ENCODE peak calls at places on chromosome 14, in six cellular contexts. One of them, this sample, is unnamed.

GRCh38 chr14:85625925-85626585 is 96.1 kb downstream of the FLRT2 start:
- DNase-seq in H1: no peak
- DNase-seq in GM12878: no peak
- DNase-seq in HepG2: no peak
- DNase-seq in SK-N-SH: no peak
- DNase-seq in K562: no peak
- DNase-seq in this sample: no peak

GRCh38 chr14:89391556-89391955 is 25.5 kb downstream of the FOXN3 start:
- DNase-seq in GM12878: no peak
- DNase-seq in HepG2: no peak
- DNase-seq in SK-N-SH: no peak
- DNase-seq in H1: no peak
- DNase-seq in K562: no peak
- DNase-seq in this sample: no peak

GRCh38 chr14:69770559-69770958 is 3.6 kb downstream of the SRSF5 start:
- DNase-seq in SK-N-SH: no peak
- DNase-seq in GM12878: no peak
- DNase-seq in HepG2: no peak
- DNase-seq in H1: no peak
- DNase-seq in K562: no peak
- DNase-seq in this sample: no peak

GRCh38 chr14:72352012-72352411 is 419.8 kb downstream of the RGS6 start:
- DNase-seq in H1: no peak
- DNase-seq in HepG2: no peak
- DNase-seq in GM12878: no peak
- DNase-seq in K562: no peak
- DNase-seq in SK-N-SH: no peak
- DNase-seq in this sample: no peak

GRCh38 chr14:24150567-24150966 is 3.3 kb downstream of the RNF31 start:
- DNase-seq in HepG2: no peak
- DNase-seq in H1: no peak
- DNase-seq in GM12878: no peak
- DNase-seq in SK-N-SH: no peak
- DNase-seq in K562: no peak
- DNase-seq in this sample: no peak

GRCh38 chr14:24251880-24252288 is 9.5 kb upstream of the TINF2 start:
- DNase-seq in K562: no peak
- DNase-seq in HepG2: no peak
- DNase-seq in GM12878: no peak
- DNase-seq in SK-N-SH: no peak
- DNase-seq in H1: no peak
- DNase-seq in this sample: no peak

GRCh38 chr14:100438678-100439592 is 115.8 kb downstream of the SLC25A47 start:
- DNase-seq in H1: no peak
- DNase-seq in K562: no peak
- DNase-seq in SK-N-SH: no peak
- DNase-seq in HepG2: peak; percentile 23
- DNase-seq in GM12878: no peak
- DNase-seq in this sample: no peak

GRCh38 chr14:24367506-24368214 is at the start of gene NFATC4:
- DNase-seq in H1: peak; percentile 88
- DNase-seq in K562: peak; percentile 66
- DNase-seq in HepG2: peak; percentile 54
- DNase-seq in SK-N-SH: peak; percentile 88
- DNase-seq in GM12878: no peak
- DNase-seq in this sample: no peak

GRCh38 chr14:98203421-98203820 is 1068.6 kb downstream of the BCL11B start:
- DNase-seq in SK-N-SH: no peak
- DNase-seq in HepG2: no peak
- DNase-seq in H1: no peak
- DNase-seq in GM12878: no peak
- DNase-seq in K562: no peak
- DNase-seq in this sample: no peak

GRCh38 chr14:51507556-51508511 is 143.9 kb upstream of the FRMD6 start:
- DNase-seq in K562: no peak
- DNase-seq in H1: no peak
- DNase-seq in HepG2: no peak
- DNase-seq in GM12878: no peak
- DNase-seq in SK-N-SH: peak; percentile 68
- DNase-seq in this sample: no peak

GRCh38 chr14:92880351-92880750 is 42.6 kb upstream of the CHGA start:
- DNase-seq in H1: no peak
- DNase-seq in HepG2: no peak
- DNase-seq in GM12878: no peak
- DNase-seq in K562: no peak
- DNase-seq in SK-N-SH: no peak
- DNase-seq in this sample: no peak

GRCh38 chr14:51897791-51898190 is 37.4 kb downstream of the GNG2 start:
- DNase-seq in K562: no peak
- DNase-seq in H1: no peak
- DNase-seq in HepG2: no peak
- DNase-seq in GM12878: no peak
- DNase-seq in SK-N-SH: no peak
- DNase-seq in this sample: no peak

GRCh38 chr14:64516969-64517368 is 12.4 kb downstream of the ZBTB1 start:
- DNase-seq in H1: no peak
- DNase-seq in HepG2: no peak
- DNase-seq in SK-N-SH: no peak
- DNase-seq in GM12878: no peak
- DNase-seq in K562: no peak
- DNase-seq in this sample: no peak

GRCh38 chr14:33052899-33053400 is 114.3 kb downstream of the NPAS3 start:
- DNase-seq in K562: no peak
- DNase-seq in SK-N-SH: no peak
- DNase-seq in GM12878: no peak
- DNase-seq in H1: no peak
- DNase-seq in HepG2: no peak
- DNase-seq in this sample: no peak

GRCh38 chr14:52553002-52553670 is 500 bp downstream of the GPR137C start:
- DNase-seq in SK-N-SH: no peak
- DNase-seq in H1: peak; percentile 69
- DNase-seq in K562: peak; percentile 62
- DNase-seq in HepG2: no peak
- DNase-seq in GM12878: no peak
- DNase-seq in this sample: peak; percentile 13

GRCh38 chr14:96390965-96391292 is 999 bp upstream of the AK7 start:
- DNase-seq in H1: no peak
- DNase-seq in SK-N-SH: no peak
- DNase-seq in K562: no peak
- DNase-seq in GM12878: no peak
- DNase-seq in HepG2: no peak
- DNase-seq in this sample: no peak

GRCh38 chr14:65169351-65169750 is 67.0 kb upstream of the MAX start:
- DNase-seq in SK-N-SH: no peak
- DNase-seq in GM12878: peak; percentile 91
- DNase-seq in H1: no peak
- DNase-seq in HepG2: no peak
- DNase-seq in K562: no peak
- DNase-seq in this sample: no peak

GRCh38 chr14:105860615-105861580 is 334.5 kb downstream of the TMEM121 start:
- DNase-seq in SK-N-SH: no peak
- DNase-seq in HepG2: no peak
- DNase-seq in GM12878: no peak
- DNase-seq in H1: no peak
- DNase-seq in K562: no peak
- DNase-seq in this sample: no peak

GRCh38 chr14:98466807-98467206 is 805.2 kb downstream of the BCL11B start:
- DNase-seq in HepG2: no peak
- DNase-seq in K562: no peak
- DNase-seq in SK-N-SH: no peak
- DNase-seq in GM12878: no peak
- DNase-seq in H1: no peak
- DNase-seq in this sample: no peak

GRCh38 chr14:55130194-55130550 is 1.1 kb downstream of the LGALS3 start:
- DNase-seq in K562: no peak
- DNase-seq in SK-N-SH: no peak
- DNase-seq in GM12878: no peak
- DNase-seq in H1: no peak
- DNase-seq in HepG2: peak; percentile 34
- DNase-seq in this sample: no peak

GRCh38 chr14:90642239-90642717 is 174.0 kb downstream of the TTC7B start:
- DNase-seq in H1: no peak
- DNase-seq in SK-N-SH: no peak
- DNase-seq in HepG2: peak; percentile 76
- DNase-seq in GM12878: no peak
- DNase-seq in K562: no peak
- DNase-seq in this sample: no peak

GRCh38 chr14:99274346-99275221 is 2.6 kb upstream of the BCL11B start:
- DNase-seq in SK-N-SH: peak; percentile 65
- DNase-seq in H1: peak; percentile 88
- DNase-seq in GM12878: no peak
- DNase-seq in K562: peak; percentile 20
- DNase-seq in HepG2: peak; percentile 77
- DNase-seq in this sample: peak; percentile 46

GRCh38 chr14:85789506-85789905 is 259.6 kb downstream of the FLRT2 start:
- DNase-seq in H1: no peak
- DNase-seq in SK-N-SH: no peak
- DNase-seq in GM12878: no peak
- DNase-seq in K562: no peak
- DNase-seq in HepG2: no peak
- DNase-seq in this sample: no peak

GRCh38 chr14:98951521-98952152 is 320.4 kb downstream of the BCL11B start:
- DNase-seq in K562: no peak
- DNase-seq in SK-N-SH: no peak
- DNase-seq in H1: no peak
- DNase-seq in HepG2: no peak
- DNase-seq in GM12878: no peak
- DNase-seq in this sample: no peak

GRCh38 chr14:91114079-91115065 is 499 bp downstream of the DGLUCY start:
- DNase-seq in GM12878: peak; percentile 86
- DNase-seq in K562: peak; percentile 77
- DNase-seq in SK-N-SH: peak; percentile 29
- DNase-seq in HepG2: peak; percentile 79
- DNase-seq in H1: peak; percentile 88
- DNase-seq in this sample: peak; percentile 78

GRCh38 chr14:104887623-104888488 is 22.8 kb downstream of the CEP170B start:
- DNase-seq in K562: no peak
- DNase-seq in GM12878: no peak
- DNase-seq in H1: peak; percentile 41
- DNase-seq in SK-N-SH: no peak
- DNase-seq in HepG2: no peak
- DNase-seq in this sample: no peak

GRCh38 chr14:53249059-53249458 is 95.9 kb upstream of the DDHD1 start:
- DNase-seq in HepG2: no peak
- DNase-seq in GM12878: no peak
- DNase-seq in H1: no peak
- DNase-seq in SK-N-SH: no peak
- DNase-seq in K562: no peak
- DNase-seq in this sample: no peak

DNA sequence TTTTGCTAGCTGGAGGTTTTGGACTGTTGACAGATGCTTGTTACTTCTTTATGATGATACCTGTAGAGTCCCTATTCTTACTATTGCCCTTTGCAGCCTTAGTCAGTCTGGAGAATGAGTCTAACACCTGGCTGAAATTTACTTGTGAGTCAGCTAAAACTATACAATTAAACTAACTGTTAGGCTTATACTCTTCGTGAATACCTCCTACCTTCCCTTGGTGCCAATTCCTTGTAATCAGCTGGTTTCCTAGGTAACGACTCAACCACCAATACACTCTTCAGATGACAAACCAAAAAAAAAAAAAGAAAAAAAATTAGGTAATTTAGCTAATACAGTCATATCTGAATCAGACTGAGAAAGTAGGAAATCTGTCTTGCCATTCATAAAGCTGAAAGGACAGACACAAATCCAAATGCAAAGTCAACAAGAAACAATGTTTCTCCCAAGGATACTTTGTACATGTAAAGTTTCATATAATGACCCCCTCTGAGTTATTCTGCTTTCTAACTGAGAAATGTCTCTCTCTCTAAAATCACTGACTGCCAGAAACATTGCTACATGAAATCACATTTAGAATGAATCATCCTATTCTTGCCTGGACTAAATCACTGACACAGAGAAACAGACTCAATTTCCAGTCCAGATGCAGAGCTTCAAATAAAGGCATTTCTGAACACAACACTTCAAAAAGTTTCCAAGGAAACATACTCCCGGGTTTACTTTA is 56.5 kb upstream of the CDKL1 start:
- DNase-seq in SK-N-SH: no peak
- DNase-seq in K562: no peak
- DNase-seq in H1: no peak
- DNase-seq in GM12878: no peak
- DNase-seq in HepG2: no peak
- DNase-seq in this sample: no peak
- TF ChIP-seq GABPA in SK-N-SH: no peak
- TF ChIP-seq GABPA in K562: no peak
- TF ChIP-seq GABPA in H1: no peak
- TF ChIP-seq GABPA in GM12878: no peak
- TF ChIP-seq GABPA in HepG2: no peak
- TF ChIP-seq GABPA in this sample: no peak

GRCh38 chr14:60738843-60739508 is 4.4 kb downstream of the MNAT1 start:
- DNase-seq in K562: no peak
- DNase-seq in H1: no peak
- DNase-seq in GM12878: no peak
- DNase-seq in HepG2: no peak
- DNase-seq in SK-N-SH: no peak
- DNase-seq in this sample: no peak

GRCh38 chr14:60736494-60736893 is 1.9 kb downstream of the MNAT1 start:
- DNase-seq in GM12878: no peak
- DNase-seq in HepG2: peak; percentile 71
- DNase-seq in K562: no peak
- DNase-seq in H1: no peak
- DNase-seq in SK-N-SH: no peak
- DNase-seq in this sample: no peak

GRCh38 chr14:60732840-60733483 is 1.6 kb upstream of the MNAT1 start:
- DNase-seq in HepG2: no peak
- DNase-seq in SK-N-SH: no peak
- DNase-seq in GM12878: no peak
- DNase-seq in H1: no peak
- DNase-seq in K562: no peak
- DNase-seq in this sample: no peak

GRCh38 chr14:60734465-60735242 is at the start of gene MNAT1:
- DNase-seq in SK-N-SH: peak; percentile 79
- DNase-seq in K562: peak; percentile 26
- DNase-seq in GM12878: peak; percentile 56
- DNase-seq in HepG2: peak; percentile 66
- DNase-seq in H1: peak; percentile 92
- DNase-seq in this sample: peak; percentile 82
- TF ChIP-seq CTCF in SK-N-SH: no peak
- TF ChIP-seq CTCF in K562: no peak
- TF ChIP-seq CTCF in GM12878: no peak
- TF ChIP-seq CTCF in HepG2: peak; percentile 42
- TF ChIP-seq CTCF in H1: peak; percentile 17
- TF ChIP-seq CTCF in this sample: no peak

GRCh38 chr14:34700622-34701130 is 13.7 kb downstream of the CFL2 start:
- DNase-seq in K562: no peak
- DNase-seq in GM12878: no peak
- DNase-seq in HepG2: no peak
- DNase-seq in H1: no peak
- DNase-seq in SK-N-SH: no peak
- DNase-seq in this sample: no peak

GRCh38 chr14:34701808-34702207 is 12.6 kb downstream of the CFL2 start:
- DNase-seq in SK-N-SH: no peak
- DNase-seq in H1: no peak
- DNase-seq in GM12878: no peak
- DNase-seq in K562: no peak
- DNase-seq in HepG2: no peak
- DNase-seq in this sample: no peak

GRCh38 chr14:34699873-34700621 is 14.3 kb downstream of the CFL2 start:
- DNase-seq in SK-N-SH: peak; percentile 43
- DNase-seq in HepG2: peak; percentile 89
- DNase-seq in GM12878: no peak
- DNase-seq in K562: no peak
- DNase-seq in H1: no peak
- DNase-seq in this sample: no peak
- TF ChIP-seq GABPA in SK-N-SH: no peak
- TF ChIP-seq GABPA in HepG2: no peak
- TF ChIP-seq GABPA in GM12878: no peak
- TF ChIP-seq GABPA in K562: no peak
- TF ChIP-seq GABPA in H1: no peak
- TF ChIP-seq GABPA in this sample: no peak

GRCh38 chr14:101518611-101519048 is 42.7 kb upstream of the DIO3 start:
- DNase-seq in HepG2: no peak
- DNase-seq in GM12878: no peak
- DNase-seq in SK-N-SH: no peak
- DNase-seq in H1: no peak
- DNase-seq in K562: no peak
- DNase-seq in this sample: no peak
- TF ChIP-seq CTCF in HepG2: no peak
- TF ChIP-seq CTCF in GM12878: no peak
- TF ChIP-seq CTCF in SK-N-SH: no peak
- TF ChIP-seq CTCF in H1: no peak
- TF ChIP-seq CTCF in K562: no peak
- TF ChIP-seq CTCF in this sample: no peak